ENCODE peak calls at places on chromosomes 16 and 17, in nine cellular contexts. O is endodermal cell; T is CD8-positive, alpha-beta T cell; N is HCT116; Y is right cardiac atrium; B is adrenal gland; E is CD4-positive, alpha-beta T cell; W is BE2C; H is brain microvascular endothelial cell. G is an unnamed sample.

GRCh38 chr16:8887952-8888560 is 5.9 kb downstream of the LITAFD start:
- DNase-seq in T (no peak), Y (peak; percentile 89), B (peak; percentile 98), H (peak; percentile 48), E (no peak), W (peak; percentile 94), N (no peak), O (no peak), G (no peak)

GRCh38 chr17:3723556-3724372 is at the start of gene HASPIN:
- DNase-seq in W (peak; percentile 89), H (peak; percentile 56), T (peak; percentile 95), N (peak; percentile 74), O (peak; percentile 98), Y (peak; percentile 97), B (peak; percentile 93), E (peak; percentile 86), G (peak; percentile 69)

GRCh38 chr16:82587289-82587688 is 39.5 kb upstream of the CDH13 start:
- DNase-seq in E (no peak), Y (no peak), W (no peak), N (no peak), H (no peak), O (no peak), B (no peak), T (no peak), G (no peak)

GRCh38 chr17:4492762-4493561 is 5.7 kb upstream of the SPNS2 start:
- DNase-seq in E (no peak), B (peak; percentile 65), N (no peak), O (peak; percentile 99), Y (peak; percentile 77), H (no peak), T (no peak), W (no peak), G (peak; percentile 90)

GRCh38 chr17:83103200-83103937 is 24.0 kb downstream of the METRNL start:
- DNase-seq in O (no peak), Y (peak; percentile 97), N (peak; percentile 66), W (no peak), B (peak; percentile 93), E (no peak), H (peak; percentile 42), T (no peak), G (no peak)

GRCh38 chr17:45648642-45649041 is 135.5 kb upstream of the CRHR1 start:
- DNase-seq in Y (no peak), E (no peak), W (no peak), H (no peak), B (no peak), N (no peak), O (peak; percentile 92), T (no peak), G (peak; percentile 32)

GRCh38 chr16:11725457-11725856 is 17.2 kb downstream of the TXNDC11 start:
- DNase-seq in O (no peak), E (no peak), B (no peak), H (no peak), W (no peak), N (no peak), T (no peak), Y (no peak), G (no peak)

GRCh38 chr17:2058521-2059124 is 3.7 kb downstream of the HIC1 start:
- DNase-seq in E (peak; percentile 44), T (peak; percentile 79), W (no peak), H (peak; percentile 37), N (no peak), O (peak; percentile 96), Y (peak; percentile 94), B (peak; percentile 80), G (no peak)

GRCh38 chr17:19714542-19715411 is 1.6 kb downstream of the SLC47A2 start:
- DNase-seq in H (no peak), W (no peak), E (no peak), Y (no peak), B (no peak), T (no peak), N (no peak), O (peak; percentile 83), G (no peak)

GRCh38 chr16:49596119-49596518 is 222.5 kb downstream of the C16orf78 start:
- DNase-seq in W (peak; percentile 42), O (peak; percentile 42), T (no peak), B (peak; percentile 59), N (no peak), E (no peak), Y (no peak), H (peak; percentile 59), G (no peak)

GRCh38 chr16:80540516-80541305 is at the start of gene DYNLRB2:
- DNase-seq in O (peak; percentile 97), N (no peak), B (peak; percentile 96), E (peak; percentile 85), T (peak; percentile 95), H (peak; percentile 90), Y (peak; percentile 98), W (peak; percentile 86), G (peak; percentile 86)

GRCh38 chr17:75925103-75925502 is 15.7 kb downstream of the FBF1 start:
- DNase-seq in O (no peak), Y (no peak), B (no peak), T (no peak), W (no peak), N (no peak), E (no peak), H (no peak), G (no peak)

GRCh38 chr17:62680541-62681052 is 53.1 kb downstream of the MRC2 start:
- DNase-seq in B (no peak), Y (peak; percentile 75), H (no peak), T (no peak), W (peak; percentile 36), E (no peak), O (peak; percentile 43), N (no peak), G (no peak)

GRCh38 chr17:36527851-36528250 is 6.8 kb downstream of the MYO19 start:
- DNase-seq in E (no peak), Y (no peak), B (peak; percentile 46), O (peak; percentile 38), N (no peak), W (no peak), H (no peak), T (peak; percentile 23), G (no peak)

GRCh38 chr17:39671651-39672521 is 3.6 kb downstream of the PNMT start:
- DNase-seq in E (no peak), O (peak; percentile 92), N (peak; percentile 18), H (peak; percentile 28), T (no peak), W (peak; percentile 67), Y (peak; percentile 88), B (peak; percentile 81), G (peak; percentile 30)

DNA sequence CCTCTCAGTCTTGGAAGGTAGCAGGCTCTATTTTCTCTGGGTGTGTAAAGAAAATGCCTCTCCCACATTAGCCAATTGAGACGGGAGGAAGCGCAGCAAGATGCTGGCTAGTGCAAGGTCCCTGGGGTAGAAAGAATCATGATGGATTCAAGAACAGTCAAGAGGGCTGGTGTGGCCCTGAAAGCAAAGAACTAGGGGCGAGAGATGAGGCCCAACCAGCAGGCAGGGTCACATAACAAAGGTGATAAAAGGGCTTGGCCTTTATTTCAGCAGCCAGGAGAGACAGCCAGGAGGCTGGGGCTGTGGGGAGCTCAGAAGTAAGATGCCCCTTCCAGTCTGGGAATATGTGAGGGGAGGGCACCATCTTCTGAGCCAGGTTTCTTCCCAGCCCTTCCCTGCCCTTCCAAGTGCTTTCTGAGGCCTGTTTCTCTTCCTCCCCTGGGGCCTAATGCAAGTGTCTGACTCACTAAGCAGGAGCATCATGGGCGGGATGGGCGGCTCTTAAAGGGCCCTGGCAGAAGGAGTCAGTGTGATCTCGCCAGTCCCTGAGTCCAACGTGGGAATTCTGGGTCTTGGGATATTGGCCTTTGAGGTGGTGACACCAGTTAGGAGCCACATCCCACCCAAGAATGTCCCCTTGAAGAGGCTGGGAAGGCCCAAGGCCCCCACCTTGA is 3.9 kb upstream of the NLRC5 start:
- DNase-seq in T (no peak), N (peak; percentile 62), W (peak; percentile 64), O (peak; percentile 58), E (no peak), Y (peak; percentile 75), H (peak; percentile 83), B (peak; percentile 87), G (peak; percentile 80)
- H3K27me3 ChIP-seq in T (no peaks in the 10 kb centered on the region), N (no peaks in the 10 kb centered on the region), W (no peaks in the 10 kb centered on the region), O (peaks cover 32% of the 10 kb centered on the region), E (no peaks in the 10 kb centered on the region), Y (no peaks in the 10 kb centered on the region), H (no peaks in the 10 kb centered on the region), B (no peaks in the 10 kb centered on the region), G (peaks cover 2% of the 10 kb centered on the region)

DNA sequence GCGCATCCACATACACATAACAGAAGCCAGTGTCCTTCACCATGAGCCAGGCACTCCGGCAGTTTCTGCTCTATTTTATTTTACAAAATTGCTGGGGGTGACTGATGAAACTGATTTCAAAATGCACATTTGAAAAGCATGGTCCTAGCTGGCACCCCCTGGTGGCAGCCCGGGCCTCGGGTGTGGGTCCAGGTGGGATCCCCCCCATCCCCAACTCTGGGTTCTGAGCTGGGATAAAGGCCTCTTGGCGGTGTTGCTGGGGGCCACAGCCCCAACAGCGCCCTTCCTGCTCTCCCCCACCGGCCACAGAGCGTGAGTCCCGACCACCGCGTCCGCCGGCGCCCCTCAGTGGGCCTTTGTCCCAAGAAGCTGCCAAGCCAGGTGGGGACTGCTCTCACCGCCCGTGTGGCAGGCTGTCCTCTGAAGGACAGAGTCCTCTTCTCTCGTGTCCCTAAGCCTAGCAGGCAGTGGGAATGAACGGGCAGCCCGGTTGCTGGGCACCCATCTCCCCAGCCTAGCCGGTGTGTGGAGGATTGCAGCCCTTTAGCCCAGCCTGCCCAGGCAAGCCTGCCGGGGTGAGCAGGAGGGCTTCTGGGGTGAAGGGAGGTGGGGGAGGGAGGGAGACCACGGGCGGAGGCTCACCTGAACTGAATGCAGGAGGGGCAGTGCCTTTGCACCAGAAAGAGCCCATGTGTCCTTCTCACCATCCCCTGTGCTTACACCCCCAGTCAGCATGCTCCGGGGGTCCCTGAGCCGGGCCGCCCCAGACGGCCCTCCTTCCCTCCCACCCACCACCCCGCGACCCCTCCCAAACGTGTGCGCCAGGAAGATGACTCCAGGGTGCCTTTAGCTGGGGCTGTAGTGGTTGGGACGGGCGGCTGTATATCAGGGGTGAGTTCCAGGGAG is 898 bp downstream of the SNAI3 start:
- DNase-seq in B (peak; percentile 67), E (peak; percentile 56), Y (no peak), O (peak; percentile 77), T (peak; percentile 74), H (peak; percentile 48), W (no peak), N (no peak), G (peak; percentile 59)
- H3K27me3 ChIP-seq in B (peaks cover 20% of the 10 kb centered on the region), E (no peaks in the 10 kb centered on the region), Y (no peaks in the 10 kb centered on the region), O (peaks cover 35% of the 10 kb centered on the region), T (no peaks in the 10 kb centered on the region), H (peaks cover 2% of the 10 kb centered on the region), W (peaks cover 56% of the 10 kb centered on the region), N (no peaks in the 10 kb centered on the region), G (peaks cover 4% of the 10 kb centered on the region)

DNA sequence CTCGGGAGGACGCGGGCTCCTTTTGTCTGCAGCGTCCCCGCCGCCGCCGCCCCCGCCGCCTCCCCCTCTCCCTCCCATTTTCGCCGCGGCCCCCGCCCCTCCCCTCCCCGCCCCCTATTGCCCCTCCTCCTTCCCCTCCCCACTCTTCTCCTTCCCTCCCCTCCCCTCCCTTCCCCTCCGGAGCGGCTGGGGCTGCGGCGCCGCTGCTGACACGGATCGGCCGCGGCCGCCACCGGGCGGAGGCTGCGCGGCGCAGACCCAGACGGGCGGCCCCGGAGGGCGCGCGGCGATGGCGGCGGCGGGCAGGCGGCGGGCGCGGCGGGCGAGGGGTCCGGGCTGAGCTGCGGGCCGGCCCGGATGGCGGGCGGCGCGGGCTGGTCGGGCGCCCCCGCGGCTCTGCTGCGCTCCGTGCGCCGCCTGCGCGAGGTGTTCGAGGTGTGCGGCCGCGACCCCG is at the start of gene RAB11FIP4:
- DNase-seq in O (peak; percentile 79), H (no peak), E (no peak), T (peak; percentile 45), B (peak; percentile 46), W (peak; percentile 49), N (no peak), Y (no peak), G (no peak)
- H3K27me3 ChIP-seq in O (peaks cover 51% of the 10 kb centered on the region), H (peaks cover 18% of the 10 kb centered on the region), E (peaks cover 33% of the 10 kb centered on the region), T (peaks cover 10% of the 10 kb centered on the region), B (peaks cover 11% of the 10 kb centered on the region), W (no peaks in the 10 kb centered on the region), N (no peaks in the 10 kb centered on the region), Y (no peaks in the 10 kb centered on the region), G (peaks cover 28% of the 10 kb centered on the region)

GRCh38 chr17:79185671-79186070 is 111.0 kb downstream of the ENGASE start:
- DNase-seq in Y (no peak), N (no peak), O (no peak), T (no peak), B (no peak), E (no peak), W (no peak), H (no peak), G (no peak)
- H3K27me3 ChIP-seq in Y (no peaks in the 10 kb centered on the region), N (peaks cover 61% of the 10 kb centered on the region), O (peaks cover 47% of the 10 kb centered on the region), T (peaks cover 3% of the 10 kb centered on the region), B (peaks cover 43% of the 10 kb centered on the region), E (peaks cover 71% of the 10 kb centered on the region), W (peaks cover 93% of the 10 kb centered on the region), H (peaks cover 44% of the 10 kb centered on the region), G (peaks cover 20% of the 10 kb centered on the region)

G was measured in bronchial epithelial cell.